ENCODE peak calls at places on chromosomes 12 and 14, in ten cellular contexts. Y, K, N, F, S, T, G, O, H and C are unnamed samples.

GRCh38 chr14:100203962-100204834 is 34.7 kb upstream of the YY1 start:
- DNase-seq in N (peak; percentile 59), T (no peak), Y (no peak), S (no peak), G (no peak), F (no peak), H (no peak), K (no peak), O (no peak), C (no peak)

GRCh38 chr12:62793256-62794217 is 141.4 kb downstream of the PPM1H start:
- DNase-seq in K (peak; percentile 93), Y (peak; percentile 74), S (peak; percentile 94), F (peak; percentile 83), G (peak; percentile 77), O (peak; percentile 83), H (peak; percentile 87), N (peak; percentile 83), T (peak; percentile 82), C (peak; percentile 47)

GRCh38 chr12:74111688-74112360 is 425.8 kb upstream of the ATXN7L3B start:
- DNase-seq in N (no peak), H (peak; percentile 44), O (no peak), F (no peak), G (peak; percentile 57), S (no peak), Y (no peak), T (no peak), K (no peak), C (no peak)

GRCh38 chr12:130911933-130912332 is 40.1 kb downstream of the RAN start:
- DNase-seq in G (no peak), H (no peak), O (no peak), S (no peak), K (no peak), Y (no peak), T (no peak), N (no peak), F (no peak), C (no peak)

GRCh38 chr12:12797789-12798142 is 12.3 kb downstream of the APOLD1 start:
- DNase-seq in G (no peak), S (no peak), H (no peak), F (no peak), Y (no peak), T (no peak), O (no peak), N (no peak), K (no peak), C (no peak)

GRCh38 chr12:55745361-55746146 is 2.6 kb downstream of the GDF11 start:
- DNase-seq in K (peak; percentile 48), S (no peak), G (peak; percentile 94), N (no peak), Y (no peak), T (no peak), O (no peak), H (peak; percentile 85), F (peak; percentile 77), C (no peak)

GRCh38 chr14:103056322-103057027 is 874 bp downstream of the CDC42BPB start:
- DNase-seq in G (peak; percentile 70), T (peak; percentile 81), K (peak; percentile 72), O (peak; percentile 82), S (peak; percentile 83), H (peak; percentile 77), Y (no peak), F (peak; percentile 61), N (peak; percentile 69), C (no peak)

GRCh38 chr12:20549115-20549719 is 145.9 kb upstream of the SLCO1C1 start:
- DNase-seq in S (no peak), G (peak; percentile 45), N (no peak), O (no peak), H (peak; percentile 18), K (peak; percentile 55), T (no peak), Y (no peak), F (no peak), C (no peak)

GRCh38 chr14:49586673-49587460 is 687 bp upstream of the RPS29 start:
- DNase-seq in K (peak; percentile 83), G (peak; percentile 59), O (peak; percentile 25), N (no peak), F (peak; percentile 48), S (no peak), T (no peak), Y (peak; percentile 51), H (peak; percentile 30), C (no peak)

GRCh38 chr12:49503674-49504180 is 35.1 kb upstream of the KCNH3 start:
- DNase-seq in G (no peak), F (no peak), Y (no peak), T (no peak), K (peak; percentile 78), N (no peak), S (no peak), H (no peak), O (no peak), C (no peak)

GRCh38 chr14:35215110-35215872 is 76.9 kb upstream of the PSMA6 start:
- DNase-seq in H (no peak), T (no peak), N (no peak), O (no peak), F (no peak), K (peak; percentile 72), S (no peak), Y (no peak), G (peak; percentile 43), C (no peak)

GRCh38 chr12:52243774-52244614 is 11.0 kb downstream of the KRT7 start:
- DNase-seq in H (no peak), O (peak; percentile 86), K (peak; percentile 96), S (peak; percentile 81), Y (peak; percentile 46), G (no peak), F (peak; percentile 14), T (peak; percentile 87), N (peak; percentile 89), C (peak; percentile 19)

GRCh38 chr12:50606675-50607379 is 102.0 kb downstream of the DIP2B start:
- DNase-seq in G (peak; percentile 40), T (no peak), N (no peak), K (no peak), F (no peak), H (no peak), Y (no peak), S (no peak), O (no peak), C (no peak)

GRCh38 chr12:67358686-67359374 is 89.7 kb downstream of the CAND1 start:
- DNase-seq in N (no peak), O (no peak), H (no peak), S (no peak), T (no peak), Y (no peak), F (peak; percentile 59), G (no peak), K (peak; percentile 77), C (no peak)

GRCh38 chr14:67557118-67557517 is 24.0 kb downstream of the PLEKHH1 start:
- DNase-seq in O (no peak), Y (no peak), S (no peak), G (no peak), N (no peak), F (no peak), T (no peak), K (peak; percentile 14), H (no peak), C (no peak)

GRCh38 chr12:39772708-39773665 is 153.4 kb upstream of the ABCD2 start:
- DNase-seq in F (no peak), T (no peak), S (no peak), H (no peak), O (no peak), Y (no peak), K (no peak), N (no peak), G (no peak), C (no peak)

GRCh38 chr12:47818382-47818700 is 1.4 kb downstream of the HDAC7 start:
- DNase-seq in F (no peak), T (no peak), H (no peak), N (no peak), G (no peak), K (no peak), S (no peak), O (no peak), Y (no peak), C (no peak)

GRCh38 chr12:78696267-78696666 is 168.3 kb upstream of the SYT1 start:
- DNase-seq in K (no peak), F (no peak), N (no peak), O (no peak), S (no peak), H (no peak), Y (no peak), G (no peak), T (no peak), C (no peak)

GRCh38 chr12:6700646-6701051 is at the start of gene PIANP:
- DNase-seq in K (peak; percentile 84), F (peak; percentile 87), G (peak; percentile 81), O (peak; percentile 41), T (no peak), Y (peak; percentile 37), N (no peak), S (peak; percentile 72), H (peak; percentile 84), C (no peak)

GRCh38 chr14:91964724-91965123 is 17.2 kb upstream of the FBLN5 start:
- DNase-seq in F (no peak), S (no peak), H (no peak), T (no peak), G (no peak), O (no peak), Y (no peak), N (no peak), K (no peak), C (no peak)

GRCh38 chr12:101655400-101655799 is 42.0 kb upstream of the CHPT1 start:
- DNase-seq in G (peak; percentile 14), K (no peak), T (no peak), S (no peak), N (no peak), O (no peak), Y (no peak), F (no peak), H (no peak), C (no peak)

GRCh38 chr14:42001436-42001835 is 394.8 kb downstream of the LRFN5 start:
- DNase-seq in H (no peak), S (no peak), T (no peak), K (no peak), F (no peak), G (no peak), N (no peak), Y (no peak), O (no peak), C (no peak)

GRCh38 chr14:88085736-88086135 is 80.8 kb downstream of the GPR65 start:
- DNase-seq in S (no peak), N (no peak), G (no peak), Y (no peak), K (no peak), T (no peak), F (no peak), O (no peak), H (no peak), C (no peak)

GRCh38 chr14:79134346-79134745 is 964.2 kb downstream of the NRXN3 start:
- DNase-seq in N (no peak), G (no peak), F (no peak), O (no peak), T (no peak), S (no peak), Y (no peak), H (no peak), K (no peak), C (no peak)

GRCh38 chr14:91554535-91555332 is 44.6 kb upstream of the PPP4R3A start:
- DNase-seq in K (no peak), F (no peak), T (no peak), S (no peak), N (no peak), H (peak; percentile 38), G (no peak), O (no peak), Y (no peak), C (no peak)